ENCODE peak calls at places on chromosomes 5 and 9, in ten cellular contexts. A is GM23338, N is WTC11, U is AG09319, P is AG04450, T is left lung, X is GM12865, G is upper lobe of left lung, K is left ventricle myocardium inferior, H is lower lobe of right lung. D is an unnamed sample.
A peak's percentile ranks its signal among the peaks of the same experiment; 100 is the strongest.

GRCh38 chr9:98838155-98838904 is 30.9 kb downstream of the GALNT12 start:
- DNase-seq in T (no peak), G (no peak), N (no peak), H (no peak), P (no peak), U (no peak), K (no peak), X (no peak), A (no peak), D (no peak)

GRCh38 chr9:129164246-129164930 is 13.7 kb downstream of the IER5L start:
- DNase-seq in X (no peak), K (no peak), H (no peak), A (peak; percentile 63), N (no peak), U (no peak), P (no peak), T (no peak), G (no peak), D (no peak)

GRCh38 chr5:180133971-180134508 is 62.5 kb upstream of the RNF130 start:
- DNase-seq in A (no peak), G (no peak), N (no peak), U (no peak), K (no peak), H (peak; percentile 39), P (no peak), X (no peak), T (peak; percentile 34), D (no peak)

GRCh38 chr5:132772291-132773070 is 4.6 kb downstream of the SEPTIN8 start:
- DNase-seq in X (no peak), K (no peak), U (no peak), H (no peak), A (no peak), G (no peak), N (no peak), P (no peak), T (no peak), D (no peak)

GRCh38 chr5:162128117-162128516 is 60.5 kb downstream of the GABRG2 start:
- DNase-seq in A (peak; percentile 83), X (no peak), G (no peak), U (no peak), N (peak; percentile 32), T (no peak), K (no peak), P (no peak), H (no peak), D (no peak)

GRCh38 chr9:77589046-77589795 is 58.9 kb downstream of the GNA14 start:
- DNase-seq in U (no peak), P (no peak), A (no peak), H (no peak), K (no peak), T (no peak), G (peak; percentile 62), X (no peak), N (no peak), D (no peak)

GRCh38 chr5:135700731-135701130 is 121.9 kb upstream of the CXCL14 start:
- DNase-seq in G (no peak), X (no peak), N (no peak), H (no peak), U (no peak), K (no peak), T (no peak), A (no peak), P (no peak), D (no peak)

GRCh38 chr9:106017198-106017740 is 322.9 kb downstream of the TMEM38B start:
- DNase-seq in U (no peak), X (no peak), A (no peak), T (no peak), H (no peak), G (no peak), P (no peak), K (no peak), N (no peak), D (no peak)

GRCh38 chr5:139482050-139482889 is at the start of gene STING1:
- DNase-seq in U (peak; percentile 95), K (peak; percentile 80), A (no peak), H (peak; percentile 91), P (peak; percentile 94), T (peak; percentile 86), X (peak; percentile 77), N (no peak), G (peak; percentile 92), D (peak; percentile 63)

GRCh38 chr5:139481122-139481533 is 1.4 kb downstream of the STING1 start:
- DNase-seq in N (no peak), U (no peak), H (peak; percentile 70), T (peak; percentile 84), K (peak; percentile 41), X (no peak), A (no peak), G (peak; percentile 75), P (no peak), D (no peak)

GRCh38 chr5:139486201-139486600 is 3.6 kb upstream of the STING1 start:
- DNase-seq in N (peak; percentile 32), X (no peak), K (no peak), A (peak; percentile 50), G (no peak), P (no peak), T (no peak), H (no peak), U (no peak), D (no peak)

GRCh38 chr5:139475865-139476651 is 5.3 kb downstream of the SMIM33 start:
- DNase-seq in N (no peak), U (no peak), T (no peak), A (no peak), X (no peak), G (no peak), H (no peak), P (no peak), K (no peak), D (no peak)

GRCh38 chr5:139481580-139482049 is 943 bp downstream of the STING1 start:
- DNase-seq in X (peak; percentile 21), K (peak; percentile 39), N (no peak), P (no peak), H (peak; percentile 70), T (no peak), A (peak; percentile 44), U (no peak), G (peak; percentile 77), D (no peak)
- TF ChIP-seq CTCF in X (no peak), K (no peak), N (no peak), P (peak; percentile 30), H (peak; percentile 32), T (no peak), A (peak; percentile 9), U (peak; percentile 47), G (peak; percentile 10), D (no peak)

GRCh38 chr5:107668933-107669542 is 1.7 kb downstream of the EFNA5 start:
- DNase-seq in X (no peak), P (no peak), K (no peak), G (no peak), A (peak; percentile 51), T (peak; percentile 50), U (no peak), N (peak; percentile 13), H (no peak), D (no peak)

GRCh38 chr5:107670927-107671741 is at the start of gene EFNA5:
- DNase-seq in X (peak; percentile 90), A (peak; percentile 75), U (no peak), H (peak; percentile 56), G (peak; percentile 31), P (no peak), N (peak; percentile 57), K (peak; percentile 31), T (peak; percentile 82), D (no peak)

GRCh38 chr5:107671742-107672211 is 1.0 kb upstream of the EFNA5 start:
- DNase-seq in H (no peak), A (peak; percentile 72), G (no peak), K (peak; percentile 17), T (peak; percentile 41), X (no peak), P (no peak), N (no peak), U (no peak), D (peak; percentile 53)

GRCh38 chr5:107669543-107670027 is 1.2 kb downstream of the EFNA5 start:
- DNase-seq in K (peak; percentile 46), X (peak; percentile 57), P (no peak), N (peak; percentile 64), U (no peak), G (peak; percentile 27), T (peak; percentile 80), A (peak; percentile 71), H (peak; percentile 52), D (no peak)

GRCh38 chr5:107670028-107670926 is 460 bp downstream of the EFNA5 start:
- DNase-seq in G (no peak), U (no peak), K (peak; percentile 21), X (peak; percentile 78), T (peak; percentile 79), N (peak; percentile 57), A (peak; percentile 71), H (peak; percentile 51), P (no peak), D (no peak)
- TF ChIP-seq CTCF in G (no peak), U (no peak), K (no peak), X (no peak), T (no peak), N (no peak), A (no peak), H (no peak), P (no peak), D (no peak)

GRCh38 chr5:169576181-169576598 is 7.4 kb upstream of the SPDL1 start:
- DNase-seq in U (peak; percentile 67), P (peak; percentile 34), N (no peak), T (no peak), H (no peak), G (no peak), A (no peak), K (no peak), X (no peak), D (peak; percentile 78)

GRCh38 chr5:169574147-169574646 is 9.4 kb upstream of the SPDL1 start:
- DNase-seq in H (no peak), K (no peak), T (no peak), P (no peak), X (no peak), N (no peak), G (no peak), U (no peak), A (no peak), D (no peak)

GRCh38 chr5:169581580-169582227 is 1.9 kb upstream of the SPDL1 start:
- DNase-seq in N (peak; percentile 62), T (no peak), A (peak; percentile 84), G (peak; percentile 28), K (no peak), P (no peak), H (no peak), X (peak; percentile 70), U (no peak), D (no peak)

GRCh38 chr5:169580964-169581363 is 2.6 kb upstream of the SPDL1 start:
- DNase-seq in P (no peak), U (no peak), H (no peak), T (no peak), K (no peak), X (no peak), A (no peak), N (no peak), G (no peak), D (no peak)

DNA sequence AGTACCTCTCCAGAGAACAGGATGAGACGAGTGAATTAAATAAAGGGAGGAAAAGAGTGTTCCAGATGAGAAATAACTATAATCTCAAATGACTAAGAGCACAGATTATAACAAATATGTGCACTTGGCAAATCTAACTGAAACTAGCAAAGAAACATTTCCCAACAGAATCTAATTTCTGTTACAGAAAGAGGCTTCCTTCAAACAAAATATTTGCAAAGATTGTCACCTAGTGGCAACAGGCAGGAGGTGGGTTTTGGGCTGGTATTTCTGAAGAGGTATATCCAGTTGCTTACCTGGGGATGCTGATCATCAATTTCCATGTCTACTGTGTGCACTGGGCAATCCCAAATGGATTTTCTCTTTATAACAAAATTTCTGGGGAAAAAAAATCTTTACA is 5.6 kb upstream of the SPDL1 start:
- DNase-seq in P (no peak), U (no peak), X (peak; percentile 23), T (no peak), H (no peak), G (no peak), K (no peak), A (peak; percentile 50), N (no peak), D (no peak)
- TF ChIP-seq CTCF in P (peak; percentile 25), U (peak; percentile 68), X (peak; percentile 46), T (no peak), H (peak; percentile 12), G (no peak), K (no peak), A (peak; percentile 63), N (no peak), D (peak; percentile 48)

GRCh38 chr9:33718987-33719386 is 76.4 kb upstream of the PRSS3 start:
- DNase-seq in T (no peak), G (peak; percentile 65), A (no peak), H (peak; percentile 61), K (peak; percentile 15), X (no peak), U (no peak), P (no peak), N (no peak), D (no peak)

GRCh38 chr9:33721674-33722358 is 73.5 kb upstream of the PRSS3 start:
- DNase-seq in U (peak; percentile 49), T (peak; percentile 96), N (peak; percentile 92), P (peak; percentile 59), X (peak; percentile 86), G (peak; percentile 85), H (peak; percentile 93), K (peak; percentile 83), A (peak; percentile 93), D (no peak)

GRCh38 chr9:33714989-33715388 is 80.4 kb upstream of the PRSS3 start:
- DNase-seq in A (no peak), H (no peak), P (no peak), U (no peak), T (no peak), G (no peak), N (no peak), K (no peak), X (no peak), D (no peak)

GRCh38 chr9:33722359-33722675 is 73.0 kb upstream of the PRSS3 start:
- DNase-seq in G (no peak), K (no peak), P (no peak), T (no peak), X (no peak), A (no peak), N (no peak), U (no peak), H (no peak), D (no peak)

GRCh38 chr9:33719581-33720374 is 75.6 kb upstream of the PRSS3 start:
- DNase-seq in T (peak; percentile 73), G (peak; percentile 35), K (peak; percentile 15), P (no peak), X (peak; percentile 56), A (peak; percentile 79), N (peak; percentile 79), H (peak; percentile 48), U (no peak), D (no peak)
- TF ChIP-seq CTCF in T (peak; percentile 50), G (peak; percentile 38), K (peak; percentile 56), P (peak; percentile 53), X (peak; percentile 67), A (peak; percentile 58), N (peak; percentile 82), H (peak; percentile 55), U (peak; percentile 41), D (peak; percentile 57)

D was measured in epithelial cell of proximal tubule.